ENCODE peak calls at places on chromosomes 13 and 19, in six cellular contexts. D is H9, I is IMR-90, B is neuronal stem cell, R is trophoblast cell, Q is H1. C is an unnamed sample.

GRCh38 chr13:30421093-30422055 is 919 bp upstream of the UBE2L5 start:
- DNase-seq in I (peak), B (peak), R (peak), Q (peak), D (peak), C (peak)

GRCh38 chr13:86476656-86477055 is 677.4 kb upstream of the SLITRK6 start:
- DNase-seq in Q (no peak), I (no peak), D (no peak), B (no peak), R (no peak), C (no peak)

GRCh38 chr13:108268713-108269112 is 805 bp upstream of the TNFSF13B start:
- DNase-seq in B (no peak), I (no peak), D (no peak), Q (no peak), R (no peak), C (no peak)

GRCh38 chr13:42798118-42798517 is 16.7 kb downstream of the FAM216B start:
- DNase-seq in D (no peak), R (no peak), Q (no peak), B (no peak), I (no peak), C (no peak)

GRCh38 chr19:6713773-6714692 is 6.4 kb downstream of the C3 start:
- DNase-seq in R (no peak), Q (no peak), B (no peak), D (no peak), I (no peak), C (no peak)

GRCh38 chr13:62142048-62142447 is 726.4 kb upstream of the PCDH20 start:
- DNase-seq in B (no peak), R (no peak), I (no peak), Q (no peak), D (no peak), C (no peak)

GRCh38 chr19:30334841-30335240 is 37.3 kb upstream of the ZNF536 start:
- DNase-seq in Q (no peak), B (no peak), R (no peak), I (no peak), D (no peak), C (no peak)

GRCh38 chr19:35034588-35035382 is 4.5 kb downstream of the SCN1B start:
- DNase-seq in B (no peak), Q (no peak), I (no peak), R (no peak), D (no peak), C (no peak)

GRCh38 chr13:35884211-35884610 is 247.0 kb downstream of the DCLK1 start:
- DNase-seq in I (no peak), D (no peak), B (no peak), R (no peak), Q (no peak), C (no peak)

GRCh38 chr19:34343751-34344150 is 21.2 kb upstream of the GPI start:
- DNase-seq in D (no peak), Q (no peak), I (no peak), R (no peak), B (no peak), C (no peak)

GRCh38 chr19:35246466-35247096 is 2.2 kb upstream of the LSR start:
- DNase-seq in B (no peak), Q (no peak), D (no peak), I (no peak), R (no peak), C (no peak)

GRCh38 chr19:13507053-13507611 is 853 bp upstream of the CACNA1A start:
- DNase-seq in Q (peak), I (peak), R (no peak), D (peak), B (peak), C (no peak)

GRCh38 chr19:2950286-2951124 is 5.7 kb upstream of the ZNF77 start:
- DNase-seq in Q (peak), D (peak), B (peak), I (peak), R (peak), C (peak)

GRCh38 chr19:43435775-43436174 is 21.1 kb downstream of the TEX101 start:
- DNase-seq in D (no peak), B (no peak), Q (no peak), R (no peak), I (no peak), C (no peak)

GRCh38 chr19:43437712-43438111 is 23.0 kb downstream of the TEX101 start:
- DNase-seq in D (no peak), R (no peak), I (no peak), Q (no peak), B (no peak), C (no peak)

GRCh38 chr19:43438291-43439162 is 23.8 kb downstream of the TEX101 start:
- DNase-seq in I (peak), D (no peak), Q (no peak), R (peak), B (no peak), C (no peak)

GRCh38 chr19:43441736-43442135 is 23.7 kb downstream of the LYPD3 start:
- DNase-seq in B (no peak), D (no peak), I (no peak), R (no peak), Q (no peak), C (no peak)

GRCh38 chr19:43439183-43440063 is 24.7 kb downstream of the TEX101 start:
- DNase-seq in D (no peak), I (no peak), B (no peak), R (no peak), Q (no peak), C (no peak)
- H2BK5ac ChIP-seq in D (no peak), I (no peak), B (no peak), R (no peak), Q (no peak), C (no peak)

GRCh38 chr13:32825481-32825880 is 190.7 kb upstream of the KL start:
- DNase-seq in I (no peak), R (no peak), Q (no peak), B (no peak), D (no peak), C (no peak)

GRCh38 chr13:32828711-32829110 is 187.5 kb upstream of the KL start:
- DNase-seq in B (no peak), D (no peak), I (no peak), R (no peak), Q (no peak), C (no peak)

GRCh38 chr13:32829676-32830091 is 186.5 kb upstream of the KL start:
- DNase-seq in I (peak), B (no peak), D (peak), R (peak), Q (no peak), C (peak)

GRCh38 chr13:32829269-32829668 is 187.0 kb upstream of the KL start:
- DNase-seq in D (no peak), B (no peak), R (no peak), I (no peak), Q (no peak), C (no peak)

DNA sequence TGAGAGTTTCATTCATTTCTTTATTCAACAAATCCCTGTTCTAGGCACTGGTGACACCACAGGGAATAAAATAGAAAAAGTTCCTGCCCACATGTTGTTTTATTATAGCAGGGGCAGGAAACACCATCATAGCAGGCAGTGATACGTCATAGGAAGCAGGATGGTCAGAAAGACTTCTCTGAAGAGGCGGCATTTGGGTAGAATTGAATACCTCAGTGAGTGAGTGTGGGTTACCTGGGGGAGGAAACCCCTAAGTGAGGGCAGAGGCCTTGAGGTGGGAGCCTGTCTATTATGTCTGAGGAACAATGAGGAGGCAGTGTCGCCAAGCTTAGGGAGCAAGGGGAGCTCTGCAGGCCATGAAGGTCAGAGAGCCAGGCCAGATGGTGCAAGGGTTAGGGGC is 185.6 kb upstream of the KL start:
- DNase-seq in Q (no peak), I (no peak), B (no peak), R (no peak), D (no peak), C (no peak)
- H4K91ac ChIP-seq in Q (no peak), I (peak), B (no peak), R (peak), D (no peak), C (no peak)

GRCh38 chr19:47776568-47776967 is 1.9 kb upstream of the SELENOW start:
- DNase-seq in R (peak), B (no peak), Q (no peak), I (no peak), D (no peak), C (peak)

GRCh38 chr19:47780215-47780551 is 1.7 kb downstream of the SELENOW start:
- DNase-seq in R (no peak), I (no peak), Q (no peak), D (no peak), B (no peak), C (no peak)

GRCh38 chr19:47778089-47778953 is at the start of gene SELENOW:
- DNase-seq in Q (peak), R (peak), D (peak), I (peak), B (peak), C (peak)

GRCh38 chr19:47779524-47780214 is 1.2 kb downstream of the SELENOW start:
- DNase-seq in I (no peak), Q (no peak), B (no peak), D (no peak), R (peak), C (peak)

DNA sequence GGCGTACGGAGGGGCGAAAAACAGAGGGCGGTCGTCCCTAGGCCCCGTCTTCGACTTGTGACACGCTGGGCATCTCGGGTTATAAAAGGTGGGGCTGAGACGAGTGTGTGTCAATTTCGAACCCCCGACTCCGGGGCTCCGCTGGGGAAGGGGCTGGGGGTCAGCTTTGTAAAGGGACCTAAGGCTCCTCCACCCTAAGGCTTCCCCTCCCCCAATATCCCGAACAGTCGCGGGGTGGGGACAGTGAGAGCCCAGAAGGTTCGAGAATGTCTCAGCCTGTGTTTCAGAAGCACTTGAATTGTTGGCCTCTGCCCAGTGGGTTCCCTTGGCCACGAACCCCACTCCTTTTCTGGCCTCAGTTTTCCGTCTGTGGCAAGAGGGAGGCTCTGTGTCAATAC is 450 bp downstream of the SELENOW start:
- DNase-seq in B (no peak), I (no peak), D (no peak), R (no peak), Q (no peak), C (peak)
- H2BK120ac ChIP-seq in B (no peak), I (no peak), D (no peak), R (no peak), Q (peak), C (peak)

GRCh38 chr19:51327066-51327985 is 14.6 kb downstream of the VSIG10L start:
- DNase-seq in Q (peak), D (peak), R (no peak), I (peak), B (peak), C (peak)

GRCh38 chr19:51326216-51327065 is 15.0 kb downstream of the IGLON5 start:
- DNase-seq in D (no peak), Q (no peak), B (no peak), R (no peak), I (no peak), C (no peak)

GRCh38 chr19:51323481-51323891 is 12.0 kb downstream of the IGLON5 start:
- DNase-seq in R (no peak), Q (no peak), I (no peak), D (no peak), B (no peak), C (no peak)

GRCh38 chr19:51324082-51324481 is 12.6 kb downstream of the IGLON5 start:
- DNase-seq in I (no peak), B (no peak), D (no peak), R (no peak), Q (no peak), C (no peak)

DNA sequence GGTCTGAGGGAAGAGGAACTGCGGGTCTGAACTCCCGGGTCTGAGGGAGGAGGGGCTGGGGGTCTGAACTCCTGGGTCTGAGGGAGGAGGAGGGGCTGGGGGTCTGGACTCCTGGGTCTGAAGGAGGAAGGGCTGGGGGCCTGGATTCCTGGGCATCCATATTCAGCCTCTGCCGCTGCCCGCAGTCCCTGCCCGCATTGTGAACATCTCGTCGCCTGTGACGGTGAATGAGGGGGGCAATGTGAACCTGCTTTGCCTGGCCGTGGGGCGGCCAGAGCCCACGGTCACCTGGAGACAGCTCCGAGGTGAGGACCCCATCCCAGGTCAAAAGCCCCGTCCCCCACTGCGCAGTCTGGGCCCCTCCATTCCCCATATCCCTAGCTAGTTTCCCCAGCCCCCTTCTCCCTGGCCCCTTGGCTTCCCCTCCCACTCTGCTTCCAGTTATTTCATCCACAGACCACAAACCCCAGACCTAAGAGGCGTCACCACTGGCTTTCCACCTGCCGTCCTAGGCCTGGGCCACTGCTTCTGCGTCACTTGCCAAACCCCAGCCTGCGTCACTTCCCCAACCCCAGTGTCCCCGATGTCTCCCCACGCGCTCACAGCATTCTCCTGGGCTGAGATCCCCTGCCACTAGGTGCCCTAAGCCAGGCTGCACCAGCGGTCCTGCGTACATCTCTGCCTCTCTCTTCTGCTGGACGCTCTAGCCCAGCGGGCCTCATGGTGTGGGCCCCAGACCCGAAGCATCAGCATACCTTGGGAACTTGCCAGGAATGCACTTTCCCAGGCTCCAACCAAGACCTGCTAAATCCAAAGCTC is 13.9 kb downstream of the IGLON5 start:
- DNase-seq in R (no peak), I (no peak), D (no peak), B (no peak), Q (no peak), C (no peak)
- H2BK5ac ChIP-seq in R (no peak), I (no peak), D (no peak), B (peak), Q (no peak), C (no peak)

DNA sequence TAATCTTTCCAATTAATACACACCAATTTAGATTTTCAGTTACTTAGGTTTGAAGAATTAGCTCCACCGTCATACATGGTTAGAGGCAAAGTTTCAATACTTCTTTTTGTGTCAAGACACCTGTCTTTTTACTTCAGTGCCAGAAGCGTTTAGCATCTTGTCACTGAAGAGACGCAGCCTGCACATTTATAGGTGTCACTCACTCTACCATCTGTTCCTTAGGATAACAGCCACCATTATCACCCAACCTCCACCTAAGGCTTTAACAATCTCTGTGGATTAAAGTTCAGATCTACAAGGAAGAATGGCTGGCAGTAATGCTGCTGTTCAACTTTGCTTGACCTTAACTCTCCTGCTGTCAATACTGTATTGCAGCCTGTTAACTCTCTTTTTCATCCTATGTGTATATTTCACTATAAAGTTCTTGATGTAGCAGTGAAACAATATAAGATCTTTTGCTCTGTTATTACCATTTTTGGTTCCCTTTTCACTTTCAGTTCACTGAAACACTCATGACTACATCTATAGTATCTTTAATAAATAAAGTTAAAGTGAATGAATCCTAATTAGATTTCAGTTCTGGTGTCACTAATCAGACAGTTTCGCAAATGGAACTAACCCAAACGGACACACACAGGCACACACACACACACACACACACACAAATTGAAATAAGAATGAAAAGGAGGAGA is 435.6 kb downstream of the PCDH9 start:
- DNase-seq in Q (no peak), B (no peak), R (no peak), D (no peak), I (no peak), C (no peak)
- H4K91ac ChIP-seq in Q (no peak), B (no peak), R (no peak), D (no peak), I (no peak), C (no peak)

GRCh38 chr19:40444181-40445005 is at the start of gene SERTAD3:
- DNase-seq in Q (peak), D (peak), I (peak), R (peak), B (peak), C (peak)

GRCh38 chr19:40442328-40443130 is 1.6 kb downstream of the SERTAD3 start:
- DNase-seq in B (no peak), Q (no peak), D (no peak), R (no peak), I (no peak), C (no peak)

GRCh38 chr19:40445006-40445312 is 824 bp upstream of the SERTAD3 start:
- DNase-seq in I (no peak), Q (no peak), B (no peak), R (no peak), D (no peak), C (no peak)

GRCh38 chr19:40443131-40443929 is 805 bp downstream of the SERTAD3 start:
- DNase-seq in I (peak), D (peak), B (peak), Q (peak), R (peak), C (peak)

DNA sequence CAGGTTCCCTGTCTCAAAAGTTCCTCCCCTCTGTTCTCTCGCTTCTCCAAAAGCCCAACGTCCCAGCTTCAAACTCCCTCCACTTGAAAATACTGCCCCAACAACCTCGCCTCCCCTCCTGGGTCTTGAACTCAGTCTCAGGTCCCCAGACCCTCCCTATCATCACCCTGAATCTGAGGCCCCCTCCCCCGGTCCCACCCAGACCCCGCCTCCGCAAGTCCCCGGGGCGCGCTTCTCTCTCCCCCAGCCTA is 280 bp downstream of the SERTAD3 start:
- DNase-seq in R (no peak), Q (no peak), D (no peak), B (peak), I (no peak), C (no peak)
- H2BK120ac ChIP-seq in R (peak), Q (peak), D (no peak), B (no peak), I (peak), C (peak)

GRCh38 chr19:4503224-4504170 is 14.8 kb downstream of the PLIN4 start:
- DNase-seq in Q (no peak), R (no peak), D (no peak), I (no peak), B (no peak), C (no peak)

GRCh38 chr19:4505570-4506448 is 12.5 kb downstream of the PLIN4 start:
- DNase-seq in B (no peak), D (no peak), I (no peak), Q (no peak), R (no peak), C (no peak)

GRCh38 chr19:4504297-4504701 is 14.0 kb downstream of the PLIN4 start:
- DNase-seq in I (no peak), B (no peak), D (no peak), Q (no peak), R (no peak), C (no peak)

GRCh38 chr19:4506449-4507149 is 11.7 kb downstream of the PLIN4 start:
- DNase-seq in I (peak), D (no peak), R (no peak), Q (no peak), B (no peak), C (peak)

DNA sequence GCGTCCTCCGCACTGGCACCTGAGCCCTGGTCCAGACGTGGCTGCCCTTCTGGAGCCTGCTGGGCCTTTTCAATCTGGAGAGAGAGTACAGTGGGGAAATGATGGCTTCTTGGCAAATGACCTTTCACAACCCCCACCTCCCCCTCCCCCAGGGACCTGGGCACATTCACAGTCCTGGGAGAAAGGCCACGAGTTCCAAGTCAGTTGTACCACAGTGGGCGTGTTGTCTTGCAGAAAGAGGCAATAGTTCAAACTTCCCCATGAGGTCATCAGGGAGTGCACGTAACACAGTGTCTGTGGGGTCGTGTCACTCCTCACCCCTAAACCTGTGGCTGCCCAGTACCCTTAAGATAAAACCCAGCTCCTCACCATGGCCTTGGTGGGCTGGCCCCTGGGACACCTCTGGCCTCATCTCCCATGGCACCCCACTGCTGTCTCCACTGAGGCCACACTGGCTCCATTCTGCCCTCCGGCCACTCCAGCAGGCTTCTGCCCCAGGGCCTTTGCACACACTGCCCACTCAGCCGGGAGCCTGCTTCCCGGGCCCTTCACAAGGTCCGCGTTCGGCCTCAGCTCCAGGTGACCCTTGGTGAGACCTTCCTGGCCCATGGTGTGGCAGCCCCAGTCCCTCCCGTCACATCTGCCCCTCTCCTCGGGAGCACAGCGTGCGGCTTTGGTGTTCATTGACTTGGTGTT is 13.3 kb downstream of the PLIN4 start:
- DNase-seq in D (no peak), Q (no peak), R (no peak), B (no peak), I (no peak), C (no peak)
- H2BK5ac ChIP-seq in D (no peak), Q (no peak), R (no peak), B (peak), I (no peak), C (no peak)